ENCODE peak calls at places on chromosomes 16 and 17, in six cellular contexts. M is activated CD4-positive, CD25-positive, alpha-beta regulatory T cell; Q is NCI-H1694 treated with DMSO at 0.1 percent for 48 hours; U is neural crest cell; H is NCI-H2081; O is AG08396. L is an unnamed sample.

GRCh38 chr17:62715882-62716390 is 88.5 kb downstream of the MRC2 start:
- DNase-seq in M (no peak), Q (no peak), U (no peak), H (no peak), O (no peak), L (no peak)

GRCh38 chr17:1379930-1380313 is 20.1 kb downstream of the YWHAE start:
- DNase-seq in M (no peak), Q (no peak), U (no peak), H (no peak), O (no peak), L (no peak)

GRCh38 chr16:56106527-56106926 is 84.8 kb upstream of the GNAO1 start:
- DNase-seq in M (no peak), Q (no peak), U (no peak), H (no peak), O (no peak), L (no peak)

GRCh38 chr17:72488542-72489272 is 367.9 kb downstream of the SOX9 start:
- DNase-seq in M (no peak), Q (no peak), U (no peak), H (peak; percentile 94), O (no peak), L (no peak)

GRCh38 chr16:66369055-66369592 is 2.6 kb downstream of the CDH5 start:
- DNase-seq in M (no peak), Q (no peak), U (no peak), H (no peak), O (no peak), L (no peak)

GRCh38 chr17:1229354-1229890 is 40.8 kb upstream of the BHLHA9 start:
- DNase-seq in M (peak; percentile 21), Q (no peak), U (no peak), H (no peak), O (peak; percentile 76), L (no peak)

GRCh38 chr17:40103742-40104095 is 3.3 kb upstream of the NR1D1 start:
- DNase-seq in M (no peak), Q (no peak), U (no peak), H (no peak), O (no peak), L (no peak)

GRCh38 chr17:17345686-17346427 is 42.7 kb downstream of the NT5M start:
- DNase-seq in M (no peak), Q (no peak), U (no peak), H (no peak), O (no peak), L (no peak)

GRCh38 chr17:8941520-8941919 is 24.0 kb downstream of the PIK3R5 start:
- DNase-seq in M (peak; percentile 27), Q (no peak), U (no peak), H (no peak), O (no peak), L (no peak)

GRCh38 chr16:27322858-27323780 is 9.3 kb downstream of the IL4R start:
- DNase-seq in M (no peak), Q (no peak), U (no peak), H (no peak), O (no peak), L (no peak)

GRCh38 chr16:52488837-52489289 is 58.1 kb downstream of the TOX3 start:
- DNase-seq in M (no peak), Q (no peak), U (no peak), H (no peak), O (no peak), L (no peak)

GRCh38 chr17:28726396-28726911 is 421 bp upstream of the TLCD1 start:
- DNase-seq in M (peak; percentile 67), Q (peak; percentile 57), U (peak; percentile 60), H (peak; percentile 50), O (no peak), L (no peak)

GRCh38 chr17:7260601-7261376 is 1.5 kb downstream of the CLDN7 start:
- DNase-seq in M (peak; percentile 20), Q (no peak), U (no peak), H (peak; percentile 38), O (peak; percentile 54), L (no peak)

GRCh38 chr17:19370493-19370960 is 7.8 kb upstream of the MAPK7 start:
- DNase-seq in M (no peak), Q (no peak), U (no peak), H (no peak), O (no peak), L (no peak)

GRCh38 chr16:83926726-83927397 is 26.2 kb upstream of the OSGIN1 start:
- DNase-seq in M (peak; percentile 47), Q (peak; percentile 38), U (peak; percentile 81), H (peak; percentile 56), O (peak; percentile 89), L (peak; percentile 84)

GRCh38 chr17:2704031-2704889 is 7.3 kb downstream of the CLUH start:
- DNase-seq in M (no peak), Q (no peak), U (no peak), H (no peak), O (no peak), L (no peak)

GRCh38 chr17:53659181-53659580 is 163.5 kb upstream of the KIF2B start:
- DNase-seq in M (no peak), Q (no peak), U (no peak), H (no peak), O (no peak), L (no peak)

GRCh38 chr17:68562736-68563135 is 38.4 kb downstream of the FAM20A start:
- DNase-seq in M (no peak), Q (no peak), U (no peak), H (no peak), O (no peak), L (no peak)

GRCh38 chr16:69410285-69410990 is 14.0 kb upstream of the CYB5B start:
- DNase-seq in M (no peak), Q (no peak), U (no peak), H (no peak), O (peak; percentile 41), L (no peak)

GRCh38 chr16:4315185-4316102 is at the start of gene GLIS2:
- DNase-seq in M (no peak), Q (no peak), U (peak; percentile 66), H (peak; percentile 35), O (peak; percentile 94), L (peak; percentile 60)

GRCh38 chr17:61247438-61247837 is 152.2 kb upstream of the TBX2 start:
- DNase-seq in M (no peak), Q (peak; percentile 17), U (no peak), H (peak; percentile 5), O (no peak), L (no peak)

GRCh38 chr16:70804153-70804728 is 3.3 kb upstream of the VAC14 start:
- DNase-seq in M (no peak), Q (no peak), U (no peak), H (no peak), O (peak; percentile 57), L (no peak)